ENCODE peak calls at places on chromosomes 7 and 10, in ten cellular contexts. X is HS-5; U is substantia nigra; M is stimulated activated CD8-positive, alpha-beta memory T cell treated with anti-CD3 and anti-CD28 coated beads, Interleukin-12 subunit alpha, Interleukin-12 subunit beta, amount 100 ng/mL, for 1 hour; I is heart left ventricle; N is tibial nerve; B is T follicular helper cell; P is NCI-H1092; H is NCI-H226; S is Caco-2. L is an unnamed sample.

GRCh38 chr7:111796671-111797070 is 234.4 kb upstream of the IMMP2L start:
- DNase-seq in M (no peak), I (no peak), P (no peak), B (no peak), H (no peak), X (no peak), N (no peak), S (no peak), U (no peak), L (no peak)

GRCh38 chr10:2968401-2968800 is 98.9 kb upstream of the PFKP start:
- DNase-seq in N (no peak), X (no peak), S (no peak), P (no peak), I (no peak), H (no peak), B (no peak), U (no peak), M (no peak), L (no peak)

GRCh38 chr10:130407052-130407451 is 270.9 kb downstream of the GLRX3 start:
- DNase-seq in N (no peak), U (no peak), I (no peak), P (no peak), S (no peak), M (no peak), B (no peak), X (no peak), H (no peak), L (no peak)

GRCh38 chr7:108463613-108464012 is 7.4 kb upstream of the NRCAM start:
- DNase-seq in N (no peak), U (no peak), H (no peak), P (no peak), S (no peak), I (no peak), B (no peak), X (no peak), M (no peak), L (no peak)

GRCh38 chr7:988426-988911 is 5.5 kb downstream of the CYP2W1 start:
- DNase-seq in X (no peak), N (no peak), S (no peak), H (peak), I (no peak), B (no peak), U (no peak), P (no peak), M (no peak), L (no peak)

GRCh38 chr7:142629588-142630260 is 119.5 kb upstream of the PRSS1 start:
- DNase-seq in X (no peak), M (no peak), U (no peak), B (no peak), P (no peak), S (no peak), I (no peak), N (no peak), H (no peak), L (no peak)

GRCh38 chr7:154744226-154744860 is 258.6 kb downstream of the PAXIP1 start:
- DNase-seq in P (peak), U (peak), S (no peak), H (no peak), X (no peak), M (no peak), I (no peak), N (no peak), B (no peak), L (no peak)

GRCh38 chr10:1172256-1172975 is 116.2 kb downstream of the WDR37 start:
- DNase-seq in U (no peak), I (no peak), N (no peak), B (no peak), H (no peak), P (no peak), X (no peak), S (peak), M (no peak), L (no peak)

GRCh38 chr10:25026463-25026862 is 10.1 kb downstream of the THNSL1 start:
- DNase-seq in U (no peak), B (no peak), I (no peak), H (no peak), S (no peak), N (no peak), M (no peak), P (no peak), X (no peak), L (no peak)

GRCh38 chr7:12620371-12620770 is 49.9 kb downstream of the SCIN start:
- DNase-seq in X (no peak), M (no peak), H (no peak), I (no peak), P (no peak), B (no peak), S (no peak), U (no peak), N (no peak), L (no peak)

GRCh38 chr7:2609001-2609411 is 22.8 kb upstream of the TTYH3 start:
- DNase-seq in X (no peak), H (no peak), B (no peak), I (no peak), M (no peak), S (no peak), U (no peak), N (no peak), P (no peak), L (peak)

GRCh38 chr7:45881759-45882464 is 6.4 kb upstream of the IGFBP1 start:
- DNase-seq in X (peak), H (peak), B (no peak), M (no peak), I (no peak), P (no peak), U (no peak), S (no peak), N (no peak), L (no peak)

GRCh38 chr10:119190353-119190752 is 11.7 kb upstream of the PRDX3 start:
- DNase-seq in U (no peak), I (no peak), M (no peak), B (no peak), N (no peak), P (no peak), X (peak), S (peak), H (peak), L (no peak)

GRCh38 chr7:98394377-98394836 is 6.5 kb downstream of the BAIAP2L1 start:
- DNase-seq in N (no peak), P (no peak), M (no peak), X (no peak), H (peak), U (no peak), I (no peak), S (no peak), B (no peak), L (no peak)

GRCh38 chr7:100568176-100568935 is 5.3 kb downstream of the SAP25 start:
- DNase-seq in U (no peak), M (no peak), N (no peak), H (no peak), P (no peak), S (no peak), I (peak), X (no peak), B (no peak), L (no peak)

GRCh38 chr7:37643876-37644275 is 39.7 kb upstream of the GPR141 start:
- DNase-seq in P (no peak), I (no peak), N (no peak), X (no peak), U (no peak), B (no peak), M (no peak), S (no peak), H (no peak), L (no peak)

GRCh38 chr7:70776627-70777101 is 355.3 kb upstream of the GALNT17 start:
- DNase-seq in P (no peak), U (peak), I (no peak), N (no peak), B (no peak), S (no peak), M (no peak), H (no peak), X (no peak), L (no peak)

GRCh38 chr10:1297566-1298301 is 241.5 kb downstream of the WDR37 start:
- DNase-seq in I (no peak), B (no peak), P (no peak), X (no peak), U (no peak), M (no peak), N (no peak), H (no peak), S (no peak), L (no peak)

GRCh38 chr7:107046511-107047259 is 2.2 kb downstream of the PRKAR2B start:
- DNase-seq in U (no peak), P (no peak), I (no peak), N (no peak), H (no peak), M (no peak), X (no peak), S (no peak), B (no peak), L (no peak)

GRCh38 chr7:36939816-36940215 is 215.5 kb upstream of the AOAH start:
- DNase-seq in N (no peak), I (no peak), P (peak), M (no peak), U (no peak), H (no peak), S (no peak), X (no peak), B (no peak), L (no peak)

GRCh38 chr7:123533929-123534382 is 439 bp downstream of the IQUB start:
- DNase-seq in U (no peak), N (peak), P (no peak), I (no peak), M (no peak), X (no peak), B (no peak), S (no peak), H (no peak), L (no peak)

GRCh38 chr7:77226357-77226839 is 26.8 kb upstream of the FGL2 start:
- DNase-seq in M (no peak), U (no peak), H (no peak), S (no peak), P (no peak), X (no peak), I (no peak), B (no peak), N (no peak), L (no peak)

GRCh38 chr7:123692471-123692877 is 36.8 kb downstream of the LMOD2 start:
- DNase-seq in N (no peak), M (no peak), P (no peak), I (no peak), B (no peak), X (no peak), S (no peak), U (no peak), H (no peak), L (no peak)

GRCh38 chr10:91590904-91591791 is 41.7 kb downstream of the PPP1R3C start:
- DNase-seq in I (peak), U (no peak), X (no peak), B (no peak), S (peak), N (no peak), H (peak), P (peak), M (no peak), L (no peak)

GRCh38 chr7:75758491-75758890 is 13.5 kb downstream of the CCL26 start:
- DNase-seq in S (no peak), X (no peak), U (no peak), I (no peak), M (no peak), B (no peak), H (no peak), N (no peak), P (no peak), L (no peak)

GRCh38 chr10:583433-583832 is 106.0 kb downstream of the DIP2C start:
- DNase-seq in X (no peak), M (no peak), P (no peak), B (no peak), I (no peak), N (no peak), H (no peak), U (no peak), S (no peak), L (no peak)

L was measured in CD14-positive monocyte.